ENCODE peak calls at places on chromosomes 13 and 19, in eight cellular contexts. One of them, this sample, is unnamed. For H3K9me3, the result is how much of the 10 kb centered on the place peaks cover.

GRCh38 chr13:110629735-110630134 is 14.4 kb downstream of the NAXD start:
- DNase-seq in PC-9: no peak
- DNase-seq in pancreas: no peak
- DNase-seq in cardiac muscle cell: no peak
- DNase-seq in heart right ventricle: no peak
- DNase-seq in BE2C: no peak
- DNase-seq in tibial artery: no peak
- DNase-seq in breast epithelium: no peak
- DNase-seq in this sample: no peak

GRCh38 chr19:43572172-43572588 is 3.1 kb downstream of the XRCC1 start:
- DNase-seq in PC-9: no peak
- DNase-seq in pancreas: no peak
- DNase-seq in cardiac muscle cell: no peak
- DNase-seq in heart right ventricle: no peak
- DNase-seq in BE2C: no peak
- DNase-seq in tibial artery: no peak
- DNase-seq in breast epithelium: no peak
- DNase-seq in this sample: no peak

GRCh38 chr13:22964245-22964966 is 216.4 kb upstream of the SGCG start:
- DNase-seq in PC-9: no peak
- DNase-seq in pancreas: no peak
- DNase-seq in cardiac muscle cell: no peak
- DNase-seq in heart right ventricle: no peak
- DNase-seq in BE2C: peak
- DNase-seq in tibial artery: peak
- DNase-seq in breast epithelium: no peak
- DNase-seq in this sample: no peak

GRCh38 chr13:91326156-91326555 is 21.3 kb upstream of the MIR17HG start:
- DNase-seq in PC-9: no peak
- DNase-seq in pancreas: no peak
- DNase-seq in cardiac muscle cell: peak
- DNase-seq in heart right ventricle: no peak
- DNase-seq in BE2C: no peak
- DNase-seq in tibial artery: no peak
- DNase-seq in breast epithelium: no peak
- DNase-seq in this sample: no peak

GRCh38 chr19:1373534-1374249 is 10.0 kb upstream of the NDUFS7 start:
- DNase-seq in PC-9: no peak
- DNase-seq in pancreas: peak
- DNase-seq in cardiac muscle cell: peak
- DNase-seq in heart right ventricle: peak
- DNase-seq in BE2C: peak
- DNase-seq in tibial artery: no peak
- DNase-seq in breast epithelium: no peak
- DNase-seq in this sample: peak

GRCh38 chr19:6719992-6720368 is 470 bp downstream of the C3 start:
- DNase-seq in PC-9: no peak
- DNase-seq in pancreas: no peak
- DNase-seq in cardiac muscle cell: no peak
- DNase-seq in heart right ventricle: no peak
- DNase-seq in BE2C: no peak
- DNase-seq in tibial artery: no peak
- DNase-seq in breast epithelium: no peak
- DNase-seq in this sample: no peak

GRCh38 chr19:8194528-8195275 is 14.5 kb upstream of the CERS4 start:
- DNase-seq in PC-9: no peak
- DNase-seq in pancreas: no peak
- DNase-seq in cardiac muscle cell: peak
- DNase-seq in heart right ventricle: peak
- DNase-seq in BE2C: no peak
- DNase-seq in tibial artery: no peak
- DNase-seq in breast epithelium: no peak
- DNase-seq in this sample: no peak

GRCh38 chr13:97403893-97404683 is 29.9 kb upstream of the RAP2A start:
- DNase-seq in PC-9: no peak
- DNase-seq in pancreas: no peak
- DNase-seq in cardiac muscle cell: no peak
- DNase-seq in heart right ventricle: no peak
- DNase-seq in BE2C: no peak
- DNase-seq in tibial artery: no peak
- DNase-seq in breast epithelium: no peak
- DNase-seq in this sample: no peak

GRCh38 chr19:1658446-1659433 is 6.3 kb upstream of the TCF3 start:
- DNase-seq in PC-9: no peak
- DNase-seq in pancreas: no peak
- DNase-seq in cardiac muscle cell: no peak
- DNase-seq in heart right ventricle: no peak
- DNase-seq in BE2C: no peak
- DNase-seq in tibial artery: no peak
- DNase-seq in breast epithelium: no peak
- DNase-seq in this sample: no peak

GRCh38 chr13:79451500-79451962 is 29.4 kb upstream of the NDFIP2 start:
- DNase-seq in PC-9: no peak
- DNase-seq in pancreas: no peak
- DNase-seq in cardiac muscle cell: peak
- DNase-seq in heart right ventricle: no peak
- DNase-seq in BE2C: peak
- DNase-seq in tibial artery: no peak
- DNase-seq in breast epithelium: no peak
- DNase-seq in this sample: peak

GRCh38 chr19:51681286-51681956 is 11.7 kb upstream of the SPACA6 start:
- DNase-seq in PC-9: peak
- DNase-seq in pancreas: no peak
- DNase-seq in cardiac muscle cell: peak
- DNase-seq in heart right ventricle: no peak
- DNase-seq in BE2C: no peak
- DNase-seq in tibial artery: no peak
- DNase-seq in breast epithelium: no peak
- DNase-seq in this sample: peak

GRCh38 chr19:9342610-9343304 is 18.8 kb downstream of the ZNF559 start:
- DNase-seq in PC-9: no peak
- DNase-seq in pancreas: no peak
- DNase-seq in cardiac muscle cell: no peak
- DNase-seq in heart right ventricle: no peak
- DNase-seq in BE2C: no peak
- DNase-seq in tibial artery: no peak
- DNase-seq in breast epithelium: no peak
- DNase-seq in this sample: no peak

GRCh38 chr19:50669319-50670101 is 20.3 kb downstream of the C19orf81 start:
- DNase-seq in PC-9: no peak
- DNase-seq in pancreas: no peak
- DNase-seq in cardiac muscle cell: peak
- DNase-seq in heart right ventricle: no peak
- DNase-seq in BE2C: peak
- DNase-seq in tibial artery: no peak
- DNase-seq in breast epithelium: no peak
- DNase-seq in this sample: peak

GRCh38 chr13:113926301-113926761 is 47.5 kb downstream of the C13orf46 start:
- DNase-seq in PC-9: no peak
- DNase-seq in pancreas: no peak
- DNase-seq in cardiac muscle cell: peak
- DNase-seq in heart right ventricle: no peak
- DNase-seq in BE2C: no peak
- DNase-seq in tibial artery: peak
- DNase-seq in breast epithelium: no peak
- DNase-seq in this sample: no peak

GRCh38 chr13:42968906-42969305 is 23.1 kb downstream of the EPSTI1 start:
- DNase-seq in PC-9: no peak
- DNase-seq in pancreas: peak
- DNase-seq in cardiac muscle cell: no peak
- DNase-seq in heart right ventricle: no peak
- DNase-seq in BE2C: no peak
- DNase-seq in tibial artery: no peak
- DNase-seq in breast epithelium: peak
- DNase-seq in this sample: no peak

GRCh38 chr13:91238036-91238435 is 109.5 kb upstream of the MIR17HG start:
- DNase-seq in PC-9: no peak
- DNase-seq in pancreas: no peak
- DNase-seq in cardiac muscle cell: no peak
- DNase-seq in heart right ventricle: no peak
- DNase-seq in BE2C: no peak
- DNase-seq in tibial artery: no peak
- DNase-seq in breast epithelium: no peak
- DNase-seq in this sample: no peak

GRCh38 chr19:42281175-42282035 is 12.4 kb downstream of the CIC start:
- DNase-seq in PC-9: no peak
- DNase-seq in pancreas: peak
- DNase-seq in cardiac muscle cell: peak
- DNase-seq in heart right ventricle: peak
- DNase-seq in BE2C: peak
- DNase-seq in tibial artery: peak
- DNase-seq in breast epithelium: peak
- DNase-seq in this sample: peak

GRCh38 chr13:33633701-33634525 is 184.0 kb upstream of the RFC3 start:
- DNase-seq in PC-9: no peak
- DNase-seq in pancreas: no peak
- DNase-seq in cardiac muscle cell: peak
- DNase-seq in heart right ventricle: no peak
- DNase-seq in BE2C: no peak
- DNase-seq in tibial artery: no peak
- DNase-seq in breast epithelium: no peak
- DNase-seq in this sample: peak

GRCh38 chr13:21297452-21297851 is 121.0 kb downstream of the MRPL57 start:
- DNase-seq in PC-9: no peak
- DNase-seq in pancreas: no peak
- DNase-seq in cardiac muscle cell: no peak
- DNase-seq in heart right ventricle: no peak
- DNase-seq in BE2C: no peak
- DNase-seq in tibial artery: no peak
- DNase-seq in breast epithelium: no peak
- DNase-seq in this sample: peak

GRCh38 chr13:45142440-45143345 is 22.4 kb downstream of the GTF2F2 start:
- DNase-seq in PC-9: peak
- DNase-seq in pancreas: no peak
- DNase-seq in cardiac muscle cell: peak
- DNase-seq in heart right ventricle: no peak
- DNase-seq in BE2C: no peak
- DNase-seq in tibial artery: no peak
- DNase-seq in breast epithelium: no peak
- DNase-seq in this sample: peak

GRCh38 chr13:99528547-99528946 is 27.3 kb downstream of the TM9SF2 start:
- DNase-seq in PC-9: no peak
- DNase-seq in pancreas: no peak
- DNase-seq in cardiac muscle cell: peak
- DNase-seq in heart right ventricle: no peak
- DNase-seq in BE2C: peak
- DNase-seq in tibial artery: no peak
- DNase-seq in breast epithelium: no peak
- DNase-seq in this sample: peak

GRCh38 chr13:40490086-40490723 is 176.2 kb downstream of the FOXO1 start:
- DNase-seq in PC-9: no peak
- DNase-seq in pancreas: no peak
- DNase-seq in cardiac muscle cell: no peak
- DNase-seq in heart right ventricle: no peak
- DNase-seq in BE2C: no peak
- DNase-seq in tibial artery: no peak
- DNase-seq in breast epithelium: no peak
- DNase-seq in this sample: no peak

GRCh38 chr13:30119476-30119875 is 187.9 kb downstream of the KATNAL1 start:
- DNase-seq in PC-9: no peak
- DNase-seq in pancreas: no peak
- DNase-seq in cardiac muscle cell: peak
- DNase-seq in heart right ventricle: no peak
- DNase-seq in BE2C: no peak
- DNase-seq in tibial artery: no peak
- DNase-seq in breast epithelium: peak
- DNase-seq in this sample: peak

GRCh38 chr19:6730153-6730804 is 7.1 kb downstream of the GPR108 start:
- DNase-seq in PC-9: no peak
- DNase-seq in pancreas: peak
- DNase-seq in cardiac muscle cell: no peak
- DNase-seq in heart right ventricle: no peak
- DNase-seq in BE2C: peak
- DNase-seq in tibial artery: no peak
- DNase-seq in breast epithelium: no peak
- DNase-seq in this sample: peak

GRCh38 chr13:48144413-48145035 is 49.6 kb upstream of the MED4 start:
- DNase-seq in PC-9: no peak
- DNase-seq in pancreas: no peak
- DNase-seq in cardiac muscle cell: peak
- DNase-seq in heart right ventricle: no peak
- DNase-seq in BE2C: no peak
- DNase-seq in tibial artery: no peak
- DNase-seq in breast epithelium: no peak
- DNase-seq in this sample: no peak

DNA sequence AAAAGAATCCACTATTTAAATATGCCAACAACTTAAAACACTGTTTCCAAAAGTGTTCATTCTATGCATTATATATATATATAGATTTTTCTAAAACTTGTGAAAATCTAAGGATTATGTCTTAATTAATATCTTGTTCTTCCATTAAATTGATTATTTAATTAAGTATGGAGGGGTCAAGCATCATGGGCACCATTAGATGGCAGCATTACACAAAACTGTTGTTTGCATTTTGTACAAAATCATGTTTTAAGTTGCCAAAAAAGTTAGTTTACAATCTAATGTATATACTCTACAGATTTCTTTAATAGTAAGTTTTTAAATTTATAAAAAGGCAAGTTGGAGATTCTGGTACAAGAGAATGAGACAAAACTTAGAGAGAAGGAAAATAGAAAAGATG is 213.2 kb upstream of the EDNRB start:
- DNase-seq in PC-9: no peak
- DNase-seq in pancreas: no peak
- DNase-seq in cardiac muscle cell: peak
- DNase-seq in heart right ventricle: no peak
- DNase-seq in BE2C: no peak
- DNase-seq in tibial artery: no peak
- DNase-seq in breast epithelium: no peak
- DNase-seq in this sample: no peak
- TF ChIP-seq CTCF in PC-9: peak
- TF ChIP-seq CTCF in pancreas: no peak
- TF ChIP-seq CTCF in cardiac muscle cell: peak
- TF ChIP-seq CTCF in heart right ventricle: no peak
- TF ChIP-seq CTCF in BE2C: peak
- TF ChIP-seq CTCF in tibial artery: no peak
- TF ChIP-seq CTCF in breast epithelium: no peak
- TF ChIP-seq CTCF in this sample: peak

GRCh38 chr19:15618321-15618720 is 3.3 kb downstream of the CYP4F8 start:
- DNase-seq in PC-9: no peak
- DNase-seq in pancreas: no peak
- DNase-seq in cardiac muscle cell: no peak
- DNase-seq in heart right ventricle: no peak
- DNase-seq in BE2C: no peak
- DNase-seq in tibial artery: no peak
- DNase-seq in breast epithelium: peak
- DNase-seq in this sample: no peak
- H3K9me3 ChIP-seq in PC-9: under half
- H3K9me3 ChIP-seq in pancreas: under half
- H3K9me3 ChIP-seq in cardiac muscle cell: under half
- H3K9me3 ChIP-seq in heart right ventricle: under half
- H3K9me3 ChIP-seq in BE2C: under half
- H3K9me3 ChIP-seq in tibial artery: under half
- H3K9me3 ChIP-seq in breast epithelium: under half
- H3K9me3 ChIP-seq in this sample: under half

GRCh38 chr19:57242821-57243220 is 2.4 kb downstream of the ZNF805 start:
- DNase-seq in PC-9: no peak
- DNase-seq in pancreas: no peak
- DNase-seq in cardiac muscle cell: no peak
- DNase-seq in heart right ventricle: no peak
- DNase-seq in BE2C: no peak
- DNase-seq in tibial artery: no peak
- DNase-seq in breast epithelium: no peak
- DNase-seq in this sample: no peak
- H3K4me3 ChIP-seq in PC-9: no peak
- H3K4me3 ChIP-seq in pancreas: no peak
- H3K4me3 ChIP-seq in cardiac muscle cell: no peak
- H3K4me3 ChIP-seq in heart right ventricle: no peak
- H3K4me3 ChIP-seq in BE2C: no peak
- H3K4me3 ChIP-seq in tibial artery: no peak
- H3K4me3 ChIP-seq in breast epithelium: peak
- H3K4me3 ChIP-seq in this sample: no peak

GRCh38 chr19:35931161-35931873 is 4.9 kb upstream of the LRFN3 start:
- DNase-seq in PC-9: peak
- DNase-seq in pancreas: peak
- DNase-seq in cardiac muscle cell: peak
- DNase-seq in heart right ventricle: peak
- DNase-seq in BE2C: peak
- DNase-seq in tibial artery: peak
- DNase-seq in breast epithelium: peak
- DNase-seq in this sample: peak
- TF ChIP-seq CTCF in PC-9: peak
- TF ChIP-seq CTCF in pancreas: peak
- TF ChIP-seq CTCF in cardiac muscle cell: peak
- TF ChIP-seq CTCF in heart right ventricle: peak
- TF ChIP-seq CTCF in BE2C: peak
- TF ChIP-seq CTCF in tibial artery: peak
- TF ChIP-seq CTCF in breast epithelium: peak
- TF ChIP-seq CTCF in this sample: peak